ENCODE peak calls at places on chromosomes 7 and 10, in eight cellular contexts. N is cardiac muscle cell, J is lower lobe of right lung, X is omental fat pad, H is hepatocyte, B is OCI-LY7, D is AG04450, F is brain microvascular endothelial cell. E is an unnamed sample.
A peak's percentile ranks its signal among the peaks of the same experiment; 100 is the strongest.

GRCh38 chr10:100303724-100304319 is 17.3 kb upstream of the BLOC1S2 start:
- DNase-seq in N (peak; percentile 43), J (no peak), X (no peak), H (peak; percentile 52), B (peak; percentile 50), D (no peak), F (no peak), E (no peak)

GRCh38 chr7:155998766-155999630 is 186.7 kb upstream of the SHH start:
- DNase-seq in N (no peak), J (no peak), X (no peak), H (no peak), B (no peak), D (no peak), F (no peak), E (no peak)

GRCh38 chr7:116395125-116395791 is 104.3 kb upstream of the CAV2 start:
- DNase-seq in N (peak; percentile 79), J (no peak), X (no peak), H (peak; percentile 35), B (no peak), D (peak; percentile 66), F (peak; percentile 93), E (peak; percentile 57)

GRCh38 chr7:155594961-155595366 is 48.6 kb upstream of the CNPY1 start:
- DNase-seq in N (no peak), J (peak; percentile 46), X (no peak), H (peak; percentile 47), B (no peak), D (no peak), F (no peak), E (no peak)

GRCh38 chr10:58697691-58698090 is 185.0 kb downstream of the BICC1 start:
- DNase-seq in N (no peak), J (no peak), X (no peak), H (no peak), B (no peak), D (no peak), F (no peak), E (no peak)

GRCh38 chr7:158031820-158032424 is 555.7 kb downstream of the PTPRN2 start:
- DNase-seq in N (no peak), J (no peak), X (no peak), H (no peak), B (no peak), D (no peak), F (no peak), E (no peak)

GRCh38 chr10:73591935-73592699 is 975 bp upstream of the USP54 start:
- DNase-seq in N (peak; percentile 58), J (peak; percentile 63), X (no peak), H (peak; percentile 81), B (peak; percentile 69), D (no peak), F (peak; percentile 46), E (no peak)

GRCh38 chr10:48885376-48885775 is 54.3 kb downstream of the LRRC18 start:
- DNase-seq in N (no peak), J (no peak), X (no peak), H (peak; percentile 58), B (peak; percentile 19), D (no peak), F (peak; percentile 19), E (no peak)

GRCh38 chr10:93630609-93631320 is 18.4 kb downstream of the PDE6C start:
- DNase-seq in N (no peak), J (no peak), X (no peak), H (no peak), B (no peak), D (no peak), F (no peak), E (no peak)

GRCh38 chr10:105974803-105975456 is 1189.6 kb downstream of the SORCS1 start:
- DNase-seq in N (peak; percentile 52), J (no peak), X (no peak), H (peak; percentile 57), B (no peak), D (no peak), F (no peak), E (no peak)

GRCh38 chr10:123703195-123703790 is 37.1 kb downstream of the GPR26 start:
- DNase-seq in N (no peak), J (no peak), X (no peak), H (no peak), B (no peak), D (no peak), F (no peak), E (no peak)

GRCh38 chr7:107712025-107712424 is 31.9 kb upstream of the CBLL1 start:
- DNase-seq in N (no peak), J (no peak), X (no peak), H (no peak), B (no peak), D (no peak), F (no peak), E (no peak)

GRCh38 chr7:156816943-156817572 is 75.9 kb downstream of the LMBR1 start:
- DNase-seq in N (peak; percentile 50), J (no peak), X (no peak), H (peak; percentile 16), B (peak; percentile 33), D (peak; percentile 4), F (no peak), E (no peak)

GRCh38 chr10:126640391-126640790 is 30.1 kb downstream of the C10orf90 start:
- DNase-seq in N (peak; percentile 40), J (no peak), X (no peak), H (peak; percentile 11), B (no peak), D (no peak), F (no peak), E (no peak)

GRCh38 chr7:41313171-41313570 is 389.7 kb downstream of the INHBA start:
- DNase-seq in N (no peak), J (no peak), X (no peak), H (no peak), B (no peak), D (no peak), F (no peak), E (no peak)

GRCh38 chr7:155066417-155066950 is 3.6 kb upstream of the HTR5A start:
- DNase-seq in N (peak; percentile 15), J (no peak), X (no peak), H (no peak), B (no peak), D (peak; percentile 53), F (peak; percentile 52), E (peak; percentile 27)

DNA sequence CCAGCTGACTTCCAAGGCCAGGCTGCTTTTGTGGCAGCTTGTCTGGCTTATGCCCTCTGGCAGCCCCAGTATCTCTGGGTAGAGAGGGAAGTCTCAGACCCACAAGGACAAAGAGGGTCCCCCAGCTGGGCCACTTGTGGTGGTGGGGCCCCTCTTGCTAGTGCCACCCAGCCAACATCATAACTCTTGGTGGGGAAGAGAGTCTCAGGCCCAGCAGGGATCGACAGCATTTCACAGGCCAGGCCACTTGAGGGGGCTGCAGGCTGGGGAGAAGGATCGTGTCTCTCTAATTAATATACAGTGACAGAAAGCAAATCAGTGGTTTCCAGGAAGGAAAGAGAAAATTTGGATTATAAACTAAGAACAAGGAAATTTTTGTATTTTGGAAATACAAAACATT is 76.0 kb downstream of the TYW1B start:
- DNase-seq in N (peak; percentile 6), J (no peak), X (no peak), H (no peak), B (no peak), D (no peak), F (no peak), E (no peak)
- TF ChIP-seq CTCF in N (peak; percentile 34), J (no peak), X (no peak), H (no peak), B (peak; percentile 54), D (peak; percentile 16), F (peak; percentile 49), E (peak; percentile 27)

GRCh38 chr7:69047166-69047760 is 551.0 kb upstream of the AUTS2 start:
- DNase-seq in N (no peak), J (no peak), X (no peak), H (no peak), B (no peak), D (no peak), F (no peak), E (no peak)

GRCh38 chr7:69049341-69049740 is 548.9 kb upstream of the AUTS2 start:
- DNase-seq in N (peak; percentile 4), J (no peak), X (no peak), H (no peak), B (no peak), D (no peak), F (no peak), E (no peak)

DNA sequence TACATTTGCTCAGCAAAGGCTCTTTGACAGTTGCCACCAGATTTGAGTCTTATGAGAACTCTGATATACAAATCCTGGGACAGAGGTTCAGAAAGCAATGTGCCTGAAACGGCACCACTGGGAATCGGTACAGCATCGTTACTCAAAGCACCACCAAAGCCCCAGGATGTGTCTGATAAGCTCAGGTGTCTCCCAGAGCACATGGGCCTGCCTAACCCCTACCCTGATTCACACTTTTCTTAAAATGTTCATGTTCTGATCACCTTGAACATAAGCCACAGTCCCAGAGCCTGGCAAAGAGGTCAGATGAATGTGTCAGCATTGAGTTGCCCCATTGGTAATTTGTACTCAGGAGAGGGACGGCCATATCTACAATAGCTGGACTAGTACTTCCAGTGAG is 545.8 kb upstream of the AUTS2 start:
- DNase-seq in N (no peak), J (no peak), X (no peak), H (no peak), B (no peak), D (no peak), F (no peak), E (no peak)
- TF ChIP-seq CTCF in N (no peak), J (no peak), X (no peak), H (no peak), B (no peak), D (no peak), F (no peak), E (no peak)

DNA sequence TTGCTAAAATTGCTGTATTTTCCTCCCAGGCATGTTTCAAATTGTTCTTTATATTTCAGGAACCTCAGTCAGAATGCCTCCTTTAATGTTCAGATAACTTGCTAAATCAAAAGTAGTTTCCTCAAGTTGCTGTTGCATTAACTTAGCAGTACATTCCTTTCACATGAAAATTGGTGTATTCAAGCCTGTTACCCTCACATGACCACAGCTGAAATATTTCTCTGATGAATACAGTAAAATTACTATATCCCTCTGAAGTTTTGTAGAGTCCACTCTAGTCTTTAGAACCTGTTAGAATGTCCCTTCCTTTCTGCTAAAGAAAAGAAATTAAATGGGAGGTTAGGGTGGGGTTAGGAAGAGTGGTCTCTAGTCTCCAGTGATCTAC is 24.5 kb upstream of the C1GALT1 start:
- DNase-seq in N (peak; percentile 50), J (no peak), X (no peak), H (no peak), B (no peak), D (no peak), F (peak; percentile 39), E (peak; percentile 52)
- TF ChIP-seq CTCF in N (no peak), J (no peak), X (no peak), H (no peak), B (no peak), D (no peak), F (no peak), E (no peak)

DNA sequence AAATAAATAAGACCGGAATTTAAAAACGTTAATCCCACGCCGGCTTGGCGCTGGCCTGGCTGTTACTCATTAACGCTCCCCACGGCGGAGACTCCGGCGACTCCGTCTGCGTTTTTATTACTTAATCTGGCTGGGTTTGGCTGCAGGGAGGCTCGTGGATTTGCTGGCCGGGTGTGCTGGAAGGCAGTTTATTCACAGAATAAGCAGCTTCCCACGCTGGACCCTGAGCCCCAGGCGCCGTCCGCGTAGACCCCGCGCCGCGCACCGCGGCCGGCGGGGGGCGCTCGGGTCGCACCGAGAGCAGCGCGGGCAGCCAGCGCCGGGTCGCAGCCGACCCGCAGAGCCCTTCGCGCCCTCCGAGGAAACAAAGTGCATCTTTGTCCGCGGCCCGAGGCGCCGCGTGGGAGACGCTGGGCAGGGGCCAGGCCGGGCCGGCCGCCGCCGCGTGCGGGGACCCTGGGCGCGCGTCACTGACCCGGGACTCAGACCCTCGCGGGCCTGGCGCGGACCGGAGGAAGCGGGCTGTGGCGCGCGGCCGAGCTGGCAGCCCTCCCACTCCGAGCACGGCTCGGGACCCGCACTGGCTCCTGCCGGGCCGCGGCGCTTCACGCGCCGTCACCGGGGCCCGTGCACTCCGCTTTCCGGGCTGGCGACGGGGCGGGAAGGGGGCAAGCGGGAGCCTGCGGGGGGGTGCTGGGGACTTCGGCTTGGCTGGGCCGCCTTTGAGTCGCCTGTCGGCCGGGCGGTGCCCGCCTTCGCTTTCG is 586 bp upstream of the GRK5 start:
- DNase-seq in N (peak; percentile 83), J (peak; percentile 78), X (peak; percentile 40), H (peak; percentile 90), B (peak; percentile 84), D (no peak), F (no peak), E (no peak)
- TF ChIP-seq CTCF in N (peak; percentile 51), J (peak; percentile 72), X (peak; percentile 96), H (peak; percentile 62), B (peak; percentile 87), D (peak; percentile 50), F (peak; percentile 27), E (peak; percentile 54)